ENCODE peak calls at places on chromosomes 12 and 14, in four cellular contexts. One of them, this sample, is unnamed.
A peak's percentile ranks its signal among the peaks of the same experiment; 100 is the strongest.

GRCh38 chr12:6336859-6337744 is 4.8 kb downstream of the TNFRSF1A start:
- DNase-seq in K562: peak; percentile 73
- DNase-seq in HepG2: no peak
- DNase-seq in SK-N-SH: no peak
- DNase-seq in this sample: no peak

GRCh38 chr14:50362791-50363733 is 33.6 kb downstream of the CDKL1 start:
- DNase-seq in K562: no peak
- DNase-seq in HepG2: no peak
- DNase-seq in SK-N-SH: no peak
- DNase-seq in this sample: no peak

GRCh38 chr14:31441273-31442110 is 15.8 kb downstream of the DTD2 start:
- DNase-seq in SK-N-SH: no peak
- DNase-seq in HepG2: no peak
- DNase-seq in K562: no peak
- DNase-seq in this sample: no peak

GRCh38 chr12:718756-719138 is 33.6 kb upstream of the WNK1 start:
- DNase-seq in SK-N-SH: no peak
- DNase-seq in HepG2: no peak
- DNase-seq in K562: no peak
- DNase-seq in this sample: no peak

GRCh38 chr12:112182499-112182898 is 57.1 kb downstream of the TRAFD1 start:
- DNase-seq in SK-N-SH: no peak
- DNase-seq in K562: no peak
- DNase-seq in HepG2: no peak
- DNase-seq in this sample: no peak

GRCh38 chr14:31933716-31934115 is 143.4 kb upstream of the ARHGAP5 start:
- DNase-seq in SK-N-SH: no peak
- DNase-seq in K562: no peak
- DNase-seq in HepG2: no peak
- DNase-seq in this sample: no peak

GRCh38 chr14:61426048-61426447 is 104.7 kb downstream of the PRKCH start:
- DNase-seq in HepG2: no peak
- DNase-seq in K562: no peak
- DNase-seq in SK-N-SH: no peak
- DNase-seq in this sample: no peak

GRCh38 chr12:12032771-12033588 is 37.8 kb upstream of the BCL2L14 start:
- DNase-seq in SK-N-SH: peak; percentile 68
- DNase-seq in HepG2: peak; percentile 72
- DNase-seq in K562: peak; percentile 77
- DNase-seq in this sample: peak; percentile 77

GRCh38 chr14:50531595-50532501 is 521 bp downstream of the MAP4K5 start:
- DNase-seq in K562: peak; percentile 43
- DNase-seq in HepG2: no peak
- DNase-seq in SK-N-SH: peak; percentile 82
- DNase-seq in this sample: peak; percentile 33

GRCh38 chr14:73591690-73592448 is at the start of gene ACOT4:
- DNase-seq in K562: no peak
- DNase-seq in SK-N-SH: peak; percentile 77
- DNase-seq in HepG2: no peak
- DNase-seq in this sample: peak; percentile 84

GRCh38 chr12:104648746-104649145 is 192.0 kb downstream of the CHST11 start:
- DNase-seq in SK-N-SH: peak; percentile 39
- DNase-seq in HepG2: no peak
- DNase-seq in K562: no peak
- DNase-seq in this sample: no peak

GRCh38 chr14:55451398-55451797 is 11.0 kb upstream of the TBPL2 start:
- DNase-seq in SK-N-SH: no peak
- DNase-seq in K562: no peak
- DNase-seq in HepG2: no peak
- DNase-seq in this sample: no peak

GRCh38 chr12:104370989-104371870 is 67.7 kb downstream of the EID3 start:
- DNase-seq in HepG2: no peak
- DNase-seq in K562: no peak
- DNase-seq in SK-N-SH: no peak
- DNase-seq in this sample: peak; percentile 93

GRCh38 chr14:33249361-33249760 is 310.7 kb downstream of the NPAS3 start:
- DNase-seq in HepG2: no peak
- DNase-seq in SK-N-SH: no peak
- DNase-seq in K562: no peak
- DNase-seq in this sample: no peak

GRCh38 chr14:41449057-41449456 is 157.6 kb upstream of the LRFN5 start:
- DNase-seq in SK-N-SH: no peak
- DNase-seq in K562: no peak
- DNase-seq in HepG2: no peak
- DNase-seq in this sample: no peak

DNA sequence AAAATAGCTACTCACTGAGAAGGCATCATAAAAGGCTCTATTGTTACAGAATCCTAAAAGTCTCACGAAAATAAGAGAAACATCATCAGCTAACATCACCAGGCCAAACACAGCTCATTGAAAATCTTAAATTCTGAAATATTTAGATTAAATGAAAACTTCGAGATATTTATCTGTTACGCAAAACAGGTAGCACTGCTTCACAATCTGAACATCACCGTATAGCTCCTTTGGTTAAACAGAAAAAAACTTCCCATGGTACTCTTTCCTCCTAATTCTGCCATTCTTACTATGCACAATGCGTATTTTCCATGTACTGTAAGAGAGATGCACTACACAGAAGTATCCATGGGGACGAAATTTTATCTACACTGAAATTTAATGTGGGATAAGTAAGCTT is 2.1 kb downstream of the SGPP1 start:
- DNase-seq in SK-N-SH: peak; percentile 16
- DNase-seq in HepG2: no peak
- DNase-seq in K562: no peak
- DNase-seq in this sample: no peak
- TF ChIP-seq JUND in SK-N-SH: no peak
- TF ChIP-seq JUND in HepG2: no peak
- TF ChIP-seq JUND in K562: no peak
- TF ChIP-seq JUND in this sample: no peak

GRCh38 chr14:23559010-23559920 is 3.2 kb downstream of the THTPA start:
- DNase-seq in HepG2: peak; percentile 72
- DNase-seq in SK-N-SH: peak; percentile 76
- DNase-seq in K562: peak; percentile 74
- DNase-seq in this sample: no peak
- TF ChIP-seq JUND in HepG2: no peak
- TF ChIP-seq JUND in SK-N-SH: no peak
- TF ChIP-seq JUND in K562: no peak
- TF ChIP-seq JUND in this sample: no peak

GRCh38 chr14:102055181-102055901 is 31.5 kb downstream of the HSP90AA1 start:
- DNase-seq in HepG2: peak; percentile 18
- DNase-seq in SK-N-SH: no peak
- DNase-seq in K562: no peak
- DNase-seq in this sample: peak; percentile 27
- TF ChIP-seq JUND in HepG2: no peak
- TF ChIP-seq JUND in SK-N-SH: no peak
- TF ChIP-seq JUND in K562: no peak
- TF ChIP-seq JUND in this sample: no peak

DNA sequence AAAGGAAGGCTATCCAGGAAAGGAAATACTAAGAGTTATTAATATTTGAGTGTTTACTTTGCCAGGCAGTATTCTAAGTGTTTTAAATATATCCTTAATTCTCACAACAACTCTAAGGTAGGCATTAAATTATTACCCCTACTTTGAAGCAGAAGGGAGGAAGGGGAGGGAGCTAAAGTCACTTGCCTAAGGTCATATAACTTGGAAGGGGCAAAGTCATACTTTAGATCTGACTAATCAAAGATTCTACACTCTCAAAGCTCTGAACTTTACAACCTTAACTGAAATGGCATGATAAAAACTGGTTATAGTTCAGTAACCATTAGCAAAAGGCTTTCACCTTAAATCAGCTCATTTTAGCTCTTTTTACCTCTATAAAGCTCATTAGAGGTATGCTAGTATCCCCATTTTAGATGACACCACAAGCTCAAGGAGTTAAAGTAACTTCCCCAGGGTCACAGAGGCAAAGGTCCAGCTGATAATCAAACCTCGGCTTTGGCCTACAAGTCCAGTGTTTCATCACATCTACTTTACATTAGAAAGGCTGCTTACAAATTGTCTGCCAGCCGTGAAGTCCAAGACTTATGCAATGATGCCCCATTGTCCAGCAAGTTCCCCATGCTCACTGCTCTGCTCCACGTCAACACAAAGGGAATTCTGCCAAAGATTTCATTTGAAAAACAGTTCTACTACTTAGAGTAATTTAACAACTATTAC is 223.9 kb downstream of the MED13L start:
- DNase-seq in HepG2: peak; percentile 71
- DNase-seq in SK-N-SH: no peak
- DNase-seq in K562: peak; percentile 7
- DNase-seq in this sample: no peak
- TF ChIP-seq JUND in HepG2: no peak
- TF ChIP-seq JUND in SK-N-SH: no peak
- TF ChIP-seq JUND in K562: no peak
- TF ChIP-seq JUND in this sample: no peak